ENCODE peak calls at places on chromosomes 4 and X, in four cellular contexts. U, Q, F and X are unnamed samples.

GRCh38 chrX:131072871-131073571 is 14.9 kb downstream of the ARHGAP36 start:
- DNase-seq in U (no peak), Q (no peak), F (no peak), X (no peak)

GRCh38 chr4:1870578-1871443 is at the start of gene NSD2:
- DNase-seq in U (peak; percentile 82), Q (peak; percentile 94), F (peak; percentile 67), X (peak; percentile 94)

GRCh38 chrX:150200820-150201287 is 162.3 kb upstream of the MAMLD1 start:
- DNase-seq in U (no peak), Q (peak; percentile 20), F (peak; percentile 54), X (peak; percentile 25)

GRCh38 chr4:123892368-123892961 is 495.9 kb downstream of the SPRY1 start:
- DNase-seq in U (no peak), Q (no peak), F (no peak), X (no peak)

GRCh38 chr4:26490111-26490979 is at the start of gene CCKAR:
- DNase-seq in U (no peak), Q (no peak), F (no peak), X (no peak)

GRCh38 chr4:183448436-183448835 is 4.0 kb downstream of the CDKN2AIP start:
- DNase-seq in U (no peak), Q (no peak), F (no peak), X (no peak)

GRCh38 chr4:112521123-112522116 is 5.4 kb upstream of the NEUROG2 start:
- DNase-seq in U (peak; percentile 56), Q (no peak), F (no peak), X (no peak)

GRCh38 chr4:5968246-5968645 is 50.0 kb downstream of the C4orf50 start:
- DNase-seq in U (no peak), Q (no peak), F (no peak), X (no peak)

GRCh38 chrX:51148848-51149247 is 183.8 kb upstream of the NUDT10 start:
- DNase-seq in U (peak; percentile 19), Q (no peak), F (no peak), X (peak; percentile 11)

GRCh38 chrX:51144828-51145442 is 187.7 kb upstream of the NUDT10 start:
- DNase-seq in U (peak; percentile 46), Q (peak; percentile 36), F (peak; percentile 16), X (peak; percentile 57)
- TF ChIP-seq ELF4 in U (no peak), Q (no peak), F (no peak), X (no peak)

DNA sequence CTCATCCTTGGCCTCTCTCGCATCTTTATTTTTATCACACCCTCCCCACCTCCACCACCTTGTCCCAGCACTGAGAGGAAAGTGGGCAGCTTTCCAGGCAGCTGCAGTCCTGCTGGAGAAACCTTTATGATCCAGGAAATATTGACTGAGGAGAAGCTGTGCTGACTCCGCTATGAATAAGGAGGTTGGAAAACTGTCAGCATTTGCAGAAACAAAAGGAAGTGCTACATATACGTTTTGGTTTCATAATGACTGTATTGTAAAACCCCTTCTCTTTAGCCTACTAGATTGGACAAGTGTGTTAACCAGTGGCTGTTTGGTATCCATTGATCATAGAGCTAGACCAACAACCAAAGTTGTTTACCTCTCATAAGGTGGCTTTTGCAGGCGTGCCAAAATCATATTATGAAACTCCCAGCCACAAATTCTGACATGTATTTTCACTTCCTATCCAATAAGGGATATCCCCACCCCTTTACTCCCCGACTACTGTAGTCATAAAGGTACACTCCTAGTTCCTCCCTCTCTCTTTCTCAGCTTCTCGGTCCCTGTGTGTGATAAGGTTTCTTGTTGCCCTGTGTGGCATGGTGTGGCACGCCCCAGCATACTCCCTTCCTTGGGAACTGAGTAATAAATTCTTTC is 88.4 kb downstream of the GPR143 start:
- DNase-seq in U (no peak), Q (no peak), F (no peak), X (no peak)
- TF ChIP-seq SP1 in U (no peak), Q (no peak), F (no peak), X (no peak)

DNA sequence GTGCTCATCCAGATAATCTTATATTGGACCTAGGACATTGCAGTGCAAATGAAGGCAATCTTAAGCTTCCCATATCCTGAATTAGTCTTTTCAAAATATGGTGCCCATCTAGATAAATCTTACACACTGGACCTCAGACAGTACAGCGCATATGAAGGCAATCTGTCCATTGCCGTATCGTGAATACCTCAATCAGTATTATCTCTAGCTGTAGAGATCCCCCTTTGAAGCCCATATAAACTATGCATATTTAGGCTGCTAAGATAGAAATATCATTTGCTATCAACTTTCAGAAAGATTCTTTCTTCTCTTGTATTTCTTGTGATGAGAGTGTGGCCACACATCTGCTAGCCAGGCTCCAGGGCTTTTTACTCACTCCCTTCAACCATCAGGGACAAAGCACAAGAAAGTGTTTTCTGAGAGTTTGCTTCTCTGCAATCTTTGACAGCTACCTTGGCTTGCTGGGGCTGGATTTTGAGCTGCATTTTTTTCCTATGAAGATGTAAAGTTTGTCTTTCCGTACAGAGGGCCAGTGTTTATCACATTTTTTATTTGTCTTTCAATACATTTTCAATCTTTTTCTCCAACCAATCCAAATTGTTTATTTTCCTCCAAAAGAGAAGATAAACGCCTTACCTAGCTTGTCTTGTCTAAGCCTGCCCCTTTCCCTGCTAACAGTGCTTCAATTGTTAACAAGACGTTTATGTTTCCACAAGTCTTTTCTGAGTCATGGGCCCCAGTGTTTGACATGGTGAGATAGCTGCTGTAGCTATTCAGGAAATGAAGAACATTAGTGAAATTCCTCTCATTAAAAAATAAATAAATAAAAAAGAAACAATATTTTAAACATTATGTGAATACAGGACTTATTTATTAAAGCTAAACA is 57.6 kb upstream of the FAT1 start:
- DNase-seq in U (no peak), Q (no peak), F (peak; percentile 93), X (no peak)
- TF ChIP-seq ELF4 in U (no peak), Q (no peak), F (no peak), X (no peak)

DNA sequence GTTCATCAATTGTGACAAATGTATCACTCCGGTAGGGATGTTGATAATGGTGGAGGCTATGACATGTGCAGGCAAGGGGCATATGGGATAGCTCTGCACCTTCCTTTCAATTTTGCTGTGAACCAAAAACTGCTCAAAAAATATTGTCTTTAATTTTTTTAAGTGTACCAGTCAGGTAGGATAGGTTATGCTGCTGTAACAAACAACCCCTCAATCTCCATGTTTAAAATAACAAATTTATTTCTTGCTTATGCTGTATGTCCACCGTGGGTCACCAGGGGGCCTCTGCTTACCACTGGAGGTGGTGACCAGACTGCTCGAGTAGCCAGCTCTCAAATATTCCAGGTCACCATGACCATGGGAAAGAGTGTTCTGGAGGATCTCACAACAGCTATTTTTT is 23.4 kb upstream of the MSX1 start:
- DNase-seq in U (no peak), Q (no peak), F (no peak), X (no peak)
- TF ChIP-seq SP1 in U (no peak), Q (no peak), F (no peak), X (no peak)

GRCh38 chrX:110162867-110163266 is 155.0 kb downstream of the AMMECR1 start:
- DNase-seq in U (no peak), Q (no peak), F (no peak), X (no peak)

GRCh38 chrX:110159865-110160264 is 157.0 kb downstream of the TMEM164 start:
- DNase-seq in U (no peak), Q (no peak), F (no peak), X (no peak)

GRCh38 chrX:110161361-110161686 is 156.6 kb downstream of the AMMECR1 start:
- DNase-seq in U (no peak), Q (no peak), F (no peak), X (no peak)

GRCh38 chrX:110162131-110162530 is 155.8 kb downstream of the AMMECR1 start:
- DNase-seq in U (no peak), Q (no peak), F (no peak), X (no peak)

GRCh38 chrX:110163488-110163887 is 154.4 kb downstream of the AMMECR1 start:
- DNase-seq in U (no peak), Q (no peak), F (no peak), X (no peak)
- TF ChIP-seq ELF4 in U (no peak), Q (no peak), F (no peak), X (no peak)

DNA sequence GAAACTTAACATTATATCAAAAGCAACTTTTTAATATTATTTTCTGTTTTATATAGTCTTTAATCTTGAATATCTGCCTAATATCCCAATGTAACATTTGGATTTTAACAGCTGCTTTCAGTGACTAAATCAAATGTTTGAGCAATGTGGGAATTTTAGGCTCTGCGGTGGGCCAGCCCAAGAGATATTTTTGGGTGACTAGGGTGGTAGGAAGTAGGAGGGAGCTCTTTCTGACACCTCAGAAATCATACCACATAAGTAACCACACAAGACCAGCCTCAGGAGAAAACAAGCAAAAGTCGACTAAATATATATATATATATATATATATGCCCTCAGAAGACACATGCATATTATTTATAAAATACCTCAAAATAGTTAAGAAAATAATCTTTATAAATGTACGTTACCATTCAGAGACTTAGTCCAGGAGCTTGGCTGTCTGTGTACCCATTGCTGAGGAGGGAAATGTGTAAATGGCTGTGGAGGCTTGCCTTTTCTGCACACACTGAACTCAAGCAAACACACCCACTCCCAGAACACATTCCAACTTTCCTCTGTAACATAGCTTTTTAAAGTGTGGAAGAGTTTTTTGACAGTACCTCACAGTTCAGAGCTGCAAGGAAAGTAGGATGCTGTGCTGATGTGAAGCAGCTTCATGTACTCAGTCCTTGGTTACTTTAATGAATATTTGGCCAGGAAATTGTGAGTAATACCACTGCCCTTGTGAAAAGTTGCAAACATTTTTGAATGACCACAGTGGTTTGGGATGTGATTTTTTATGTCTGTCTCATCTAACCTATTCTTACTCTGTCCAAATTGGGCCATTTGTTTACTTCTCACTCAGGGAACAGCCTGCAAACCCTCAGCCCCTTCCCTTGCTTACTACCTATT is at the start of gene RTL3:
- DNase-seq in U (no peak), Q (no peak), F (no peak), X (no peak)
- TF ChIP-seq SP1 in U (no peak), Q (no peak), F (no peak), X (no peak)

GRCh38 chr4:101334963-101335572 is 12.3 kb downstream of the PPP3CA start:
- DNase-seq in U (no peak), Q (no peak), F (no peak), X (no peak)

GRCh38 chr4:101332424-101332823 is 14.9 kb downstream of the PPP3CA start:
- DNase-seq in U (no peak), Q (no peak), F (no peak), X (no peak)

GRCh38 chr4:101339332-101339731 is 8.0 kb downstream of the PPP3CA start:
- DNase-seq in U (no peak), Q (no peak), F (no peak), X (no peak)

GRCh38 chr4:101337688-101338087 is 9.6 kb downstream of the PPP3CA start:
- DNase-seq in U (no peak), Q (no peak), F (no peak), X (no peak)
- TF ChIP-seq ELF4 in U (no peak), Q (no peak), F (no peak), X (no peak)

GRCh38 chr4:141254326-141254725 is 33.6 kb downstream of the ZNF330 start:
- DNase-seq in U (peak; percentile 18), Q (no peak), F (no peak), X (no peak)

GRCh38 chr4:141255016-141255415 is 34.3 kb downstream of the ZNF330 start:
- DNase-seq in U (no peak), Q (no peak), F (no peak), X (no peak)

GRCh38 chr4:141258558-141258957 is 37.9 kb downstream of the ZNF330 start:
- DNase-seq in U (no peak), Q (no peak), F (no peak), X (no peak)
- TF ChIP-seq SP1 in U (no peak), Q (no peak), F (no peak), X (no peak)

GRCh38 chr4:126991965-126992364 is 640.8 kb upstream of the INTU start:
- DNase-seq in U (no peak), Q (no peak), F (no peak), X (no peak)
- TF ChIP-seq ELF4 in U (no peak), Q (no peak), F (no peak), X (no peak)